ENCODE peak calls at places on chromosomes 2 and 18, in five cellular contexts. I is C1 segment of cervical spinal cord, S is spleen, H is GM10248, W is GM20000. E is an unnamed sample.

GRCh38 chr2:33426666-33427231 is 49.7 kb upstream of the RASGRP3 start:
- DNase-seq in I (no peak), S (no peak), H (no peak), W (no peak), E (no peak)

GRCh38 chr2:28437142-28437835 is 44.6 kb downstream of the FOSL2 start:
- DNase-seq in I (no peak), S (peak), H (no peak), W (no peak), E (no peak)

GRCh38 chr2:101860157-101860556 is 131.6 kb upstream of the IL1R2 start:
- DNase-seq in I (no peak), S (no peak), H (no peak), W (no peak), E (no peak)

GRCh38 chr18:68779169-68779568 is 18.7 kb upstream of the CCDC102B start:
- DNase-seq in I (no peak), S (no peak), H (no peak), W (no peak), E (no peak)

GRCh38 chr2:229601936-229602335 is 112.4 kb downstream of the DNER start:
- DNase-seq in I (no peak), S (no peak), H (no peak), W (no peak), E (no peak)

GRCh38 chr2:20868377-20868776 is 45.5 kb upstream of the LDAH start:
- DNase-seq in I (no peak), S (no peak), H (peak), W (peak), E (no peak)

GRCh38 chr18:55833543-55833942 is 245.6 kb upstream of the TCF4 start:
- DNase-seq in I (no peak), S (no peak), H (no peak), W (no peak), E (peak)

GRCh38 chr2:114350186-114350725 is 92.2 kb upstream of the DPP10 start:
- DNase-seq in I (no peak), S (no peak), H (no peak), W (no peak), E (no peak)

GRCh38 chr2:205060269-205060668 is 515.0 kb downstream of the PARD3B start:
- DNase-seq in I (no peak), S (no peak), H (no peak), W (no peak), E (peak)

GRCh38 chr2:217593732-217594131 is 409.1 kb downstream of the TNS1 start:
- DNase-seq in I (no peak), S (no peak), H (no peak), W (no peak), E (no peak)

GRCh38 chr18:50131591-50131990 is 63.4 kb downstream of the MYO5B start:
- DNase-seq in I (no peak), S (no peak), H (peak), W (peak), E (no peak)

GRCh38 chr18:23503038-23503966 is at the start of gene RMC1:
- DNase-seq in I (peak), S (peak), H (peak), W (peak), E (peak)

GRCh38 chr18:70181725-70182124 is 23.8 kb downstream of the RTTN start:
- DNase-seq in I (no peak), S (no peak), H (no peak), W (no peak), E (no peak)

GRCh38 chr18:78726326-78727056 is 253.1 kb upstream of the SALL3 start:
- DNase-seq in I (no peak), S (peak), H (no peak), W (no peak), E (no peak)

GRCh38 chr2:105110295-105110829 is 72.5 kb downstream of the MRPS9 start:
- DNase-seq in I (no peak), S (peak), H (no peak), W (no peak), E (no peak)

GRCh38 chr2:194745532-194746146 is 911.4 kb upstream of the SLC39A10 start:
- DNase-seq in I (no peak), S (no peak), H (no peak), W (no peak), E (no peak)

GRCh38 chr18:3397786-3398185 is 52.2 kb upstream of the TGIF1 start:
- DNase-seq in I (no peak), S (no peak), H (no peak), W (no peak), E (no peak)

GRCh38 chr2:241633561-241633960 is 3.4 kb downstream of the THAP4 start:
- DNase-seq in I (no peak), S (no peak), H (no peak), W (no peak), E (no peak)

GRCh38 chr2:208017721-208018120 is 7.6 kb downstream of the PLEKHM3 start:
- DNase-seq in I (no peak), S (no peak), H (no peak), W (no peak), E (no peak)

GRCh38 chr2:88638743-88639142 is 11.5 kb upstream of the EIF2AK3 start:
- DNase-seq in I (no peak), S (no peak), H (no peak), W (no peak), E (no peak)

GRCh38 chr2:190335225-190335559 is 8.2 kb upstream of the INPP1 start:
- DNase-seq in I (no peak), S (no peak), H (no peak), W (no peak), E (no peak)

GRCh38 chr2:33729353-33729752 is 130.3 kb upstream of the FAM98A start:
- DNase-seq in I (no peak), S (no peak), H (no peak), W (no peak), E (no peak)

GRCh38 chr2:108412995-108413726 is 35.4 kb downstream of the SULT1C4 start:
- DNase-seq in I (no peak), S (no peak), H (no peak), W (no peak), E (peak)

GRCh38 chr2:23381084-23381483 is 3.9 kb upstream of the KLHL29 start:
- DNase-seq in I (no peak), S (no peak), H (no peak), W (no peak), E (no peak)

GRCh38 chr2:231174211-231174651 is 24.2 kb upstream of the ARMC9 start:
- DNase-seq in I (no peak), S (no peak), H (no peak), W (no peak), E (no peak)

GRCh38 chr2:28375236-28375635 is 17.4 kb upstream of the FOSL2 start:
- DNase-seq in I (no peak), S (peak), H (no peak), W (no peak), E (no peak)

GRCh38 chr2:171523339-171523931 is 1.2 kb downstream of the CYBRD1 start:
- DNase-seq in I (peak), S (peak), H (peak), W (peak), E (no peak)

GRCh38 chr18:23838801-23839366 is 149.6 kb downstream of the LAMA3 start:
- DNase-seq in I (no peak), S (no peak), H (no peak), W (no peak), E (no peak)

GRCh38 chr2:178819992-178820391 is 12.8 kb upstream of the TTN start:
- DNase-seq in I (no peak), S (no peak), H (peak), W (peak), E (no peak)

GRCh38 chr2:44826601-44827000 is 114.9 kb upstream of the SIX3 start:
- DNase-seq in I (no peak), S (no peak), H (no peak), W (no peak), E (no peak)

E was measured in AG04449.